ENCODE peak calls at places on chromosomes 3 and 15, in nine cellular contexts. G is PC-3, R is neural progenitor cell, I is hepatocyte, H is HCT116, M is MM.1S, A is GM23248, P is SK-N-SH, Y is GM23338. E is an unnamed sample.
A peak's percentile ranks its signal among the peaks of the same experiment; 100 is the strongest.

GRCh38 chr3:10354373-10355015 is 33.6 kb upstream of the SEC13 start:
- DNase-seq in P (peak; percentile 77), R (no peak), M (no peak), G (no peak), A (peak; percentile 36), H (no peak), I (no peak), Y (no peak), E (no peak)

GRCh38 chr15:58178668-58179067 is 40.5 kb downstream of the AQP9 start:
- DNase-seq in P (no peak), I (no peak), H (no peak), G (no peak), A (no peak), M (no peak), R (no peak), Y (no peak), E (no peak)

GRCh38 chr3:111577798-111578685 is 17.1 kb downstream of the ZBED2 start:
- DNase-seq in G (peak; percentile 93), A (peak; percentile 86), M (peak; percentile 27), R (peak; percentile 43), I (peak; percentile 74), H (peak; percentile 69), P (peak; percentile 24), Y (peak; percentile 49), E (peak; percentile 23)

GRCh38 chr15:48603922-48604321 is 41.6 kb downstream of the FBN1 start:
- DNase-seq in H (no peak), Y (no peak), G (no peak), R (no peak), M (no peak), A (peak; percentile 50), I (no peak), P (no peak), E (no peak)

GRCh38 chr3:52136513-52136912 is 17.7 kb downstream of the POC1A start:
- DNase-seq in G (no peak), P (peak; percentile 42), R (no peak), I (no peak), H (no peak), Y (no peak), A (no peak), M (no peak), E (no peak)

GRCh38 chr3:13021141-13021933 is 51.9 kb downstream of the IQSEC1 start:
- DNase-seq in I (no peak), M (no peak), A (peak; percentile 8), G (no peak), Y (no peak), R (no peak), P (peak; percentile 65), H (no peak), E (peak; percentile 80)

GRCh38 chr3:115164374-115165221 is 17.5 kb upstream of the ZBTB20 start:
- DNase-seq in G (no peak), I (no peak), M (no peak), H (no peak), P (no peak), A (peak; percentile 34), Y (no peak), R (no peak), E (no peak)

GRCh38 chr15:90232941-90233700 is 620 bp downstream of the CIB1 start:
- DNase-seq in Y (peak; percentile 87), H (no peak), M (peak; percentile 76), A (peak; percentile 74), G (peak; percentile 60), R (peak; percentile 72), I (peak; percentile 88), P (peak; percentile 73), E (peak; percentile 76)

GRCh38 chr3:134059680-134060560 is 30.2 kb upstream of the SLCO2A1 start:
- DNase-seq in G (no peak), A (peak; percentile 22), H (no peak), R (no peak), P (no peak), I (peak; percentile 36), M (no peak), Y (no peak), E (no peak)

GRCh38 chr3:190517696-190518095 is 3.8 kb downstream of the IL1RAP start:
- DNase-seq in M (no peak), R (no peak), I (peak; percentile 25), G (peak; percentile 73), H (no peak), Y (no peak), P (no peak), A (peak; percentile 91), E (no peak)

GRCh38 chr15:98649621-98649995 is 1.3 kb downstream of the IGF1R start:
- DNase-seq in R (peak; percentile 58), H (no peak), I (peak; percentile 66), A (peak; percentile 75), P (peak; percentile 57), Y (no peak), M (peak; percentile 43), G (no peak), E (peak; percentile 9)

GRCh38 chr15:31328999-31329639 is 2.5 kb downstream of the KLF13 start:
- DNase-seq in A (peak; percentile 30), P (peak; percentile 33), I (peak; percentile 66), R (peak; percentile 58), H (no peak), M (peak; percentile 72), G (peak; percentile 16), Y (peak; percentile 67), E (peak; percentile 85)

GRCh38 chr3:120064641-120065040 is 29.6 kb downstream of the GSK3B start:
- DNase-seq in R (no peak), M (no peak), G (no peak), A (no peak), I (no peak), Y (no peak), P (no peak), H (no peak), E (no peak)

GRCh38 chr15:101689901-101690300 is 34.4 kb downstream of the TARS3 start:
- DNase-seq in H (no peak), I (no peak), R (no peak), M (no peak), P (no peak), Y (no peak), G (no peak), A (peak; percentile 66), E (no peak)

GRCh38 chr3:36521007-36521379 is 140.7 kb downstream of the STAC start:
- DNase-seq in H (no peak), Y (no peak), I (no peak), G (no peak), P (no peak), R (no peak), M (no peak), A (no peak), E (no peak)

GRCh38 chr3:36520241-36521006 is 140.1 kb downstream of the STAC start:
- DNase-seq in M (no peak), H (no peak), Y (no peak), R (no peak), G (no peak), P (peak; percentile 49), A (no peak), I (no peak), E (no peak)

GRCh38 chr3:36524560-36524959 is 144.3 kb downstream of the STAC start:
- DNase-seq in I (no peak), R (no peak), A (peak; percentile 43), Y (no peak), M (no peak), H (no peak), G (no peak), P (no peak), E (no peak)

GRCh38 chr3:36525115-36525711 is 144.9 kb downstream of the STAC start:
- DNase-seq in M (no peak), R (no peak), H (no peak), I (peak; percentile 15), Y (peak; percentile 8), G (peak; percentile 80), P (no peak), A (peak; percentile 90), E (no peak)
- TF ChIP-seq EZH2phosphoT487 in M (no peak), R (no peak), H (no peak), I (no peak), Y (no peak), G (no peak), P (no peak), A (no peak), E (no peak)

DNA sequence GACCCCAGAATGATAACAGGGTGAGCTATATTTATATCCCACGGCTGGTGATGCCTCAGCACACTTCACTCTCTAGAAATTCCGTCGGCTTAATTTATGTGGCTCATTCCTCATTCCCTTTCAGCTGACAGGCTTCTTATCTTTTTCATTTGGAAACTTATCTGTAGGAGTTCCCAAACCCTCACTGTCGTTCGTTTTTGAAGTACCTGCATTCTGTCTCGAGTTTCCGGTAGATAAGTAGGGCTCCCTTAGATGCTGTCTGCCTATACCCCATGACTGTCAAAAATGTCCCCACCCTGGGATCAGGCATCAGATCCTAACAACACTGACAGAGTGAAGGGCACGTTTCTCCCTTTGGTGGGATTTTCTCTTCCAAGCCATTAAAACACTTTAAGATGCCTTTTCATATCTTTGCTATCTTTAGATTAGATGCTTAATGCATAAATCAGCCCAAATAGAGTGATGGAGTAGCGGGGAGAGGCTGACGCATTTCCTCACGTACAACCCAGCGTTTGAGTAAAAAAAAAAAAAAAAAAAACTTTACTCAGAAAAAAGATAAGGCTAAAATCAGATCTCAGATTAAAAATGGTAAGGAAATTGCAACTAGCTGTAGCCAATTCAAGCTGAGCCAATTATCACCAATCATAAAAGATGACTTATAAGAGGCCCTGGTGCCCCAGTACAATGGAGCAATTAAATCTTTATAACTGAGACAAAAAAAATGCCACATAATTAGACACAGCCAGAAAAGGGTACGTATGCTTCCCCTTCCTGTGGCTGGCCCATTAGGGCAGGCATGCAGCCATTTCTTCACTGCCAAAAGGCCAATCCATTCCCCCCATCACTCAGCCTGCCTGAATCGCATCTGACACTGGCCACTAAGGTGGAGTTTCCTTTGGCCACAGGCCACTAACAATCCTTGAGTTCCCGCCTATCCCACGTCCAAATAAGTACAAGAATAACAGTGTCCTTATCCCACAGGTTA is 45.1 kb downstream of the RFTN1 start:
- DNase-seq in M (no peak), G (no peak), A (no peak), Y (no peak), I (no peak), H (no peak), R (no peak), P (peak; percentile 61), E (no peak)
- TF ChIP-seq EZH2phosphoT487 in M (no peak), G (no peak), A (no peak), Y (no peak), I (no peak), H (no peak), R (no peak), P (no peak), E (no peak)

GRCh38 chr3:41276191-41276590 is 76.9 kb downstream of the CTNNB1 start:
- DNase-seq in G (no peak), M (no peak), H (no peak), I (no peak), P (no peak), A (peak; percentile 14), R (no peak), Y (no peak), E (no peak)
- TF ChIP-seq EZH2phosphoT487 in G (no peak), M (no peak), H (no peak), I (no peak), P (no peak), A (no peak), R (no peak), Y (no peak), E (no peak)

GRCh38 chr3:180875071-180875698 is 37.3 kb upstream of the FXR1 start:
- DNase-seq in R (no peak), I (no peak), P (no peak), M (no peak), A (no peak), Y (no peak), G (no peak), H (no peak), E (no peak)

GRCh38 chr3:180871901-180872300 is 40.6 kb upstream of the FXR1 start:
- DNase-seq in Y (no peak), P (no peak), H (no peak), M (no peak), A (peak; percentile 58), G (no peak), I (no peak), R (no peak), E (no peak)

GRCh38 chr3:180870008-180870733 is 42.3 kb upstream of the FXR1 start:
- DNase-seq in I (peak; percentile 33), G (no peak), H (no peak), Y (peak; percentile 78), A (peak; percentile 57), M (no peak), P (no peak), R (peak; percentile 57), E (no peak)
- TF ChIP-seq EZH2phosphoT487 in I (no peak), G (no peak), H (no peak), Y (no peak), A (no peak), M (no peak), P (no peak), R (no peak), E (no peak)

E was measured in OCI-LY7.